ENCODE peak calls at places on chromosome X, in six cellular contexts. One of them, this sample, is unnamed.

GRCh38 chrX:16386126-16386525 is 218.8 kb downstream of the MAGEB17 start:
- DNase-seq in foreskin keratinocyte: no peak
- DNase-seq in thoracic aorta: no peak
- DNase-seq in heart right ventricle: no peak
- DNase-seq in mucosa of descending colon: no peak
- DNase-seq in mammary epithelial cell: no peak
- DNase-seq in this sample: no peak

GRCh38 chrX:17621566-17622270 is 115.6 kb upstream of the SCML1 start:
- DNase-seq in foreskin keratinocyte: no peak
- DNase-seq in thoracic aorta: no peak
- DNase-seq in heart right ventricle: no peak
- DNase-seq in mucosa of descending colon: no peak
- DNase-seq in mammary epithelial cell: no peak
- DNase-seq in this sample: no peak

GRCh38 chrX:135688137-135688536 is 25.3 kb upstream of the CT45A1 start:
- DNase-seq in foreskin keratinocyte: no peak
- DNase-seq in thoracic aorta: no peak
- DNase-seq in heart right ventricle: no peak
- DNase-seq in mucosa of descending colon: peak
- DNase-seq in mammary epithelial cell: no peak
- DNase-seq in this sample: no peak

GRCh38 chrX:11558972-11559371 is 106.7 kb downstream of the ARHGAP6 start:
- DNase-seq in foreskin keratinocyte: no peak
- DNase-seq in thoracic aorta: no peak
- DNase-seq in heart right ventricle: no peak
- DNase-seq in mucosa of descending colon: peak
- DNase-seq in mammary epithelial cell: peak
- DNase-seq in this sample: peak

GRCh38 chrX:27598312-27598711 is 8.2 kb downstream of the DCAF8L2 start:
- DNase-seq in foreskin keratinocyte: no peak
- DNase-seq in thoracic aorta: no peak
- DNase-seq in heart right ventricle: no peak
- DNase-seq in mucosa of descending colon: peak
- DNase-seq in mammary epithelial cell: peak
- DNase-seq in this sample: no peak

GRCh38 chrX:9644335-9644734 is 121.3 kb downstream of the GPR143 start:
- DNase-seq in foreskin keratinocyte: no peak
- DNase-seq in thoracic aorta: no peak
- DNase-seq in heart right ventricle: no peak
- DNase-seq in mucosa of descending colon: no peak
- DNase-seq in mammary epithelial cell: no peak
- DNase-seq in this sample: peak

GRCh38 chrX:105463483-105463882 is 243.0 kb upstream of the TEX13A start:
- DNase-seq in foreskin keratinocyte: no peak
- DNase-seq in thoracic aorta: no peak
- DNase-seq in heart right ventricle: no peak
- DNase-seq in mucosa of descending colon: no peak
- DNase-seq in mammary epithelial cell: peak
- DNase-seq in this sample: no peak

GRCh38 chrX:124426273-124426672 is 79.9 kb downstream of the SH2D1A start:
- DNase-seq in foreskin keratinocyte: no peak
- DNase-seq in thoracic aorta: no peak
- DNase-seq in heart right ventricle: no peak
- DNase-seq in mucosa of descending colon: no peak
- DNase-seq in mammary epithelial cell: no peak
- DNase-seq in this sample: no peak

GRCh38 chrX:50827996-50828395 is 14.0 kb upstream of the SHROOM4 start:
- DNase-seq in foreskin keratinocyte: peak
- DNase-seq in thoracic aorta: no peak
- DNase-seq in heart right ventricle: no peak
- DNase-seq in mucosa of descending colon: no peak
- DNase-seq in mammary epithelial cell: peak
- DNase-seq in this sample: no peak

GRCh38 chrX:153674219-153674851 is 722 bp upstream of the PNCK start:
- DNase-seq in foreskin keratinocyte: no peak
- DNase-seq in thoracic aorta: no peak
- DNase-seq in heart right ventricle: no peak
- DNase-seq in mucosa of descending colon: no peak
- DNase-seq in mammary epithelial cell: no peak
- DNase-seq in this sample: no peak

GRCh38 chrX:19121898-19122640 is at the start of gene ADGRG2:
- DNase-seq in foreskin keratinocyte: no peak
- DNase-seq in thoracic aorta: no peak
- DNase-seq in heart right ventricle: peak
- DNase-seq in mucosa of descending colon: peak
- DNase-seq in mammary epithelial cell: peak
- DNase-seq in this sample: no peak

GRCh38 chrX:133005038-133005437 is 46.6 kb upstream of the HS6ST2 start:
- DNase-seq in foreskin keratinocyte: no peak
- DNase-seq in thoracic aorta: no peak
- DNase-seq in heart right ventricle: no peak
- DNase-seq in mucosa of descending colon: no peak
- DNase-seq in mammary epithelial cell: peak
- DNase-seq in this sample: no peak

GRCh38 chrX:53316860-53317237 is 35.5 kb upstream of the IQSEC2 start:
- DNase-seq in foreskin keratinocyte: no peak
- DNase-seq in thoracic aorta: no peak
- DNase-seq in heart right ventricle: no peak
- DNase-seq in mucosa of descending colon: no peak
- DNase-seq in mammary epithelial cell: no peak
- DNase-seq in this sample: no peak

GRCh38 chrX:100615015-100615414 is 21.6 kb downstream of the TSPAN6 start:
- DNase-seq in foreskin keratinocyte: peak
- DNase-seq in thoracic aorta: no peak
- DNase-seq in heart right ventricle: no peak
- DNase-seq in mucosa of descending colon: peak
- DNase-seq in mammary epithelial cell: peak
- DNase-seq in this sample: no peak

GRCh38 chrX:64218023-64218422 is 12.4 kb downstream of the ASB12 start:
- DNase-seq in foreskin keratinocyte: no peak
- DNase-seq in thoracic aorta: no peak
- DNase-seq in heart right ventricle: no peak
- DNase-seq in mucosa of descending colon: no peak
- DNase-seq in mammary epithelial cell: no peak
- DNase-seq in this sample: no peak

GRCh38 chrX:152878976-152879755 is 18.7 kb upstream of the ZNF185 start:
- DNase-seq in foreskin keratinocyte: peak
- DNase-seq in thoracic aorta: no peak
- DNase-seq in heart right ventricle: no peak
- DNase-seq in mucosa of descending colon: no peak
- DNase-seq in mammary epithelial cell: peak
- DNase-seq in this sample: no peak

GRCh38 chrX:80808160-80808735 is 1.4 kb downstream of the BRWD3 start:
- DNase-seq in foreskin keratinocyte: no peak
- DNase-seq in thoracic aorta: peak
- DNase-seq in heart right ventricle: peak
- DNase-seq in mucosa of descending colon: peak
- DNase-seq in mammary epithelial cell: peak
- DNase-seq in this sample: peak

GRCh38 chrX:32116047-32116446 is 1044.2 kb upstream of the FTHL17 start:
- DNase-seq in foreskin keratinocyte: no peak
- DNase-seq in thoracic aorta: no peak
- DNase-seq in heart right ventricle: no peak
- DNase-seq in mucosa of descending colon: no peak
- DNase-seq in mammary epithelial cell: no peak
- DNase-seq in this sample: no peak
- TF ChIP-seq CTCF in foreskin keratinocyte: no peak
- TF ChIP-seq CTCF in thoracic aorta: no peak
- TF ChIP-seq CTCF in heart right ventricle: no peak
- TF ChIP-seq CTCF in mucosa of descending colon: no peak
- TF ChIP-seq CTCF in mammary epithelial cell: peak
- TF ChIP-seq CTCF in this sample: no peak

GRCh38 chrX:54786972-54787371 is 11.1 kb downstream of the ITIH6 start:
- DNase-seq in foreskin keratinocyte: no peak
- DNase-seq in thoracic aorta: no peak
- DNase-seq in heart right ventricle: no peak
- DNase-seq in mucosa of descending colon: peak
- DNase-seq in mammary epithelial cell: peak
- DNase-seq in this sample: no peak
- TF ChIP-seq CTCF in foreskin keratinocyte: peak
- TF ChIP-seq CTCF in thoracic aorta: no peak
- TF ChIP-seq CTCF in heart right ventricle: no peak
- TF ChIP-seq CTCF in mucosa of descending colon: no peak
- TF ChIP-seq CTCF in mammary epithelial cell: peak
- TF ChIP-seq CTCF in this sample: no peak

GRCh38 chrX:72081605-72082320 is 50.0 kb downstream of the RTL5 start:
- DNase-seq in foreskin keratinocyte: no peak
- DNase-seq in thoracic aorta: no peak
- DNase-seq in heart right ventricle: no peak
- DNase-seq in mucosa of descending colon: no peak
- DNase-seq in mammary epithelial cell: no peak
- DNase-seq in this sample: no peak

GRCh38 chrX:72088761-72089160 is 43.0 kb downstream of the RTL5 start:
- DNase-seq in foreskin keratinocyte: no peak
- DNase-seq in thoracic aorta: no peak
- DNase-seq in heart right ventricle: no peak
- DNase-seq in mucosa of descending colon: no peak
- DNase-seq in mammary epithelial cell: no peak
- DNase-seq in this sample: no peak

GRCh38 chrX:72084114-72084513 is 47.6 kb downstream of the RTL5 start:
- DNase-seq in foreskin keratinocyte: no peak
- DNase-seq in thoracic aorta: no peak
- DNase-seq in heart right ventricle: no peak
- DNase-seq in mucosa of descending colon: no peak
- DNase-seq in mammary epithelial cell: no peak
- DNase-seq in this sample: no peak

GRCh38 chrX:72083291-72083690 is 48.4 kb downstream of the RTL5 start:
- DNase-seq in foreskin keratinocyte: no peak
- DNase-seq in thoracic aorta: no peak
- DNase-seq in heart right ventricle: no peak
- DNase-seq in mucosa of descending colon: no peak
- DNase-seq in mammary epithelial cell: no peak
- DNase-seq in this sample: no peak

DNA sequence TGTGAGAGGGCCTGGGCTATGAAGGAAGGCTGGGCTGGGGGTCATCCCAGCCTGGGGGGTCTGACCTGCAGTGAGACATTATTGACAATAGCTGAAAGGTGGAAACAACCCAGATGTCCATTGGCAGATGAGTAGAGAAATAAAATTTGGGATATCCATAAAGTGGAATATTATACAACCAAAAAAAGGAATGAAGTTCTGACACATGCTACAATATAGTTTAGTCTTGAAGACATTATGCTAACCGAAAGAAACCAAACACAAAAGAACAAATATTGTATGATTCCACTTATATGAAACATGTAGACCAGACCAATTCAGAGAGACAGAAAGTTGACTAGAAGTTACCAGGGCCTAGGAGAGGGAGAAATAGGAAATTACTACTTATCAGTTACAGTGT is 44.7 kb downstream of the RTL5 start:
- DNase-seq in foreskin keratinocyte: no peak
- DNase-seq in thoracic aorta: no peak
- DNase-seq in heart right ventricle: no peak
- DNase-seq in mucosa of descending colon: no peak
- DNase-seq in mammary epithelial cell: no peak
- DNase-seq in this sample: no peak
- TF ChIP-seq CTCF in foreskin keratinocyte: no peak
- TF ChIP-seq CTCF in thoracic aorta: no peak
- TF ChIP-seq CTCF in heart right ventricle: no peak
- TF ChIP-seq CTCF in mucosa of descending colon: no peak
- TF ChIP-seq CTCF in mammary epithelial cell: no peak
- TF ChIP-seq CTCF in this sample: no peak

DNA sequence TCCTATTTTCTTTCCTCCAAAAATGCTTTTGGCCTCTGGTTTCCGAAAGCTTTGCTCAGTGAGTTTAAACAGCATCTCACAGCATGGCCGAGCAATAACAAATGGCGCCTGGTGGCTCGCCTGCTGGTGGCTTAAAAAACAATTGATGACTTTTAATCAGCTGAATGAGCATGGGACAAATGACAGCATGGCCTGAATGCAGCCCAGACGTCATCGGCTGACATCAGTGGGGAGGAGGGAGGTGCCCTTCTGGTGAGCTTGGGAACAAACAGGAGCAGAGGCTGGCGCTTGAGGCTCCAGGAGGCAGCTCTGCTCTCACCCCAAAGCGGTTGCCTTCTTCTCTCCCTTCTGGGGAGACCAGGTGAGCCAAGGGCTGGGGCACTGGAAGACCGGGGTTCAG is 286.4 kb downstream of the BCOR start:
- DNase-seq in foreskin keratinocyte: no peak
- DNase-seq in thoracic aorta: no peak
- DNase-seq in heart right ventricle: no peak
- DNase-seq in mucosa of descending colon: no peak
- DNase-seq in mammary epithelial cell: no peak
- DNase-seq in this sample: no peak
- TF ChIP-seq CTCF in foreskin keratinocyte: no peak
- TF ChIP-seq CTCF in thoracic aorta: no peak
- TF ChIP-seq CTCF in heart right ventricle: no peak
- TF ChIP-seq CTCF in mucosa of descending colon: no peak
- TF ChIP-seq CTCF in mammary epithelial cell: no peak
- TF ChIP-seq CTCF in this sample: no peak

This sample was measured in activated B cell treated with CpG ODN at 0.5 μM for 24 hours.